ENCODE peak calls at places on chromosome 9, in seven cellular contexts. Y, J, Q, O, V, H and T are unnamed samples.

GRCh38 chr9:6973762-6974161 is 216.0 kb downstream of the KDM4C start:
- DNase-seq in Y (no peak), J (no peak), Q (no peak), O (no peak), V (no peak), H (peak; percentile 51), T (no peak)

GRCh38 chr9:85716031-85716877 is 25.5 kb downstream of the AGTPBP1 start:
- DNase-seq in Y (peak; percentile 53), J (peak; percentile 78), Q (no peak), O (no peak), V (no peak), H (no peak), T (no peak)

GRCh38 chr9:134723037-134723436 is 81.4 kb downstream of the COL5A1 start:
- DNase-seq in Y (no peak), J (no peak), Q (no peak), O (no peak), V (no peak), H (no peak), T (no peak)

GRCh38 chr9:87445646-87446045 is 52.0 kb upstream of the DAPK1 start:
- DNase-seq in Y (peak; percentile 76), J (peak; percentile 76), Q (no peak), O (peak; percentile 53), V (peak; percentile 43), H (no peak), T (peak; percentile 55)

GRCh38 chr9:134418986-134419683 is 92.9 kb downstream of the RXRA start:
- DNase-seq in Y (no peak), J (no peak), Q (no peak), O (no peak), V (no peak), H (no peak), T (no peak)

GRCh38 chr9:4366649-4367330 is 66.9 kb upstream of the GLIS3 start:
- DNase-seq in Y (peak; percentile 78), J (peak; percentile 78), Q (peak; percentile 33), O (peak; percentile 74), V (peak; percentile 32), H (peak; percentile 39), T (peak; percentile 64)

GRCh38 chr9:81693639-81694378 is 4.5 kb upstream of the TLE1 start:
- DNase-seq in Y (no peak), J (no peak), Q (no peak), O (no peak), V (no peak), H (no peak), T (no peak)

GRCh38 chr9:132585954-132586829 is 3.8 kb downstream of the BARHL1 start:
- DNase-seq in Y (no peak), J (peak; percentile 55), Q (no peak), O (no peak), V (no peak), H (no peak), T (peak; percentile 65)

GRCh38 chr9:89924611-89925010 is 319.8 kb downstream of the GADD45G start:
- DNase-seq in Y (no peak), J (no peak), Q (no peak), O (no peak), V (no peak), H (no peak), T (no peak)

GRCh38 chr9:133235549-133236222 is 26.6 kb upstream of the OBP2B start:
- DNase-seq in Y (no peak), J (no peak), Q (no peak), O (no peak), V (no peak), H (no peak), T (no peak)

GRCh38 chr9:99903393-99903792 is 3.1 kb upstream of the STX17 start:
- DNase-seq in Y (no peak), J (no peak), Q (no peak), O (no peak), V (no peak), H (no peak), T (no peak)

GRCh38 chr9:120925535-120926396 is 830 bp downstream of the TRAF1 start:
- DNase-seq in Y (no peak), J (no peak), Q (no peak), O (peak; percentile 69), V (no peak), H (peak; percentile 93), T (no peak)

GRCh38 chr9:93117924-93118862 is 15.9 kb downstream of the NINJ1 start:
- DNase-seq in Y (no peak), J (no peak), Q (no peak), O (no peak), V (no peak), H (no peak), T (no peak)
- H3K4me2 ChIP-seq in Y (no peak overlapping the region), J (no peak overlapping the region), Q (no peak overlapping the region), O (no peak overlapping the region), V (no peak overlapping the region), H (no peak overlapping the region), T (no peak overlapping the region)

GRCh38 chr9:25678846-25679360 is 659 bp upstream of the TUSC1 start:
- DNase-seq in Y (no peak), J (no peak), Q (no peak), O (no peak), V (no peak), H (peak; percentile 25), T (no peak)
- H3K4me2 ChIP-seq in Y (peak overlapping the region; percentile 11), J (peak overlapping the region; percentile 82), Q (peak overlapping the region; percentile 73), O (peak overlapping the region; percentile 92), V (no peak overlapping the region), H (peak overlapping the region; percentile 76), T (no peak overlapping the region)

DNA sequence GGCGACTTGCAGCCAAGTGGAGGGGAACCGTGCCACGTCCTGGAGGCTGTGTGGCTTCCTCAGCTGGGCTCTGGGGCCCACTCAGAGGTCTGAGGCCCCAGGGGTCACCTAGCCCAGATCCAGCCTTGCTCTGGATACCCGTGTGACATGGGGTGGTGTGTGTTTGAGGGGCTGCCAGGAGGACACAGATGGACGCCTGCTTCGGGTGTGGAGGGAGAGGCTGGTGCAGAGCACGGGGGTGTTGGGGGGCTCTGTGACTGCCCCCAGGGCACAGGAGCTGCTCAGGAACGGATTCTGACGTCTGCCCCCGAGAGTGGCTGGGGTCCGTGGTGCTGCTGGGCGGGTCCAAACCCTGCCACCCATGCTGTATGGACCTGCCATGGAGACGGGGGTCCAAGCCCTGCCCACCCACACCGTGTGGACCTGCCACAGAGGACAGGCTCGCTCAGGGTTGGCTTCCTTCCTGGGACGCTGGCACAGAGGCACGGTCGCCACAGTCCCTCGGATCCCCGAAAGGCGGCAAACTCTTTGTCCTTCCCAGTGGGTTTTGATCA is 10.5 kb downstream of the INPP5E start:
- DNase-seq in Y (no peak), J (no peak), Q (no peak), O (no peak), V (no peak), H (no peak), T (no peak)
- H3K4me2 ChIP-seq in Y (no peak overlapping the region), J (no peak overlapping the region), Q (no peak overlapping the region), O (no peak overlapping the region), V (no peak overlapping the region), H (no peak overlapping the region), T (no peak overlapping the region)

DNA sequence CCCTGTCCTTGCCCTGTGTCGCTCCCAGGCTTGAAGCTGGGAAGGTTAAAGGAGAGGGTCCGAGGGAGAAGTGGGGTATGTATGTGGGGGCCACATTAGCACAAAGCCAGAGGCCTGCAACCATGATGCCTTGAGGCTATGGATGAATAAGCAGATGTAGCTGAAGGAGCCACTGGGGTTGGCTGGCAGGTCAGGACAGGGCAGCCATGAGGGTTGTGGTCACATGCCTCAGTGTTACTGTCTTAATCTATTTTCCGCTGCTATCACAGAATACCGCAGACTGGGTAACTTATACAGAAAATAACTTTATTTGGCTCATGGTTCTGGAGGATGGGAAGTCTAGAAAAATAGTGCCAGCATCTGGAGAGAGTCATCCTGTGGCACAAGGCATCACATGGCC is 9.2 kb upstream of the GRHPR start:
- DNase-seq in Y (no peak), J (no peak), Q (no peak), O (no peak), V (no peak), H (peak; percentile 52), T (no peak)
- H3K4me2 ChIP-seq in Y (no peak overlapping the region), J (no peak overlapping the region), Q (no peak overlapping the region), O (no peak overlapping the region), V (no peak overlapping the region), H (peak overlapping the region; percentile 37), T (no peak overlapping the region)

DNA sequence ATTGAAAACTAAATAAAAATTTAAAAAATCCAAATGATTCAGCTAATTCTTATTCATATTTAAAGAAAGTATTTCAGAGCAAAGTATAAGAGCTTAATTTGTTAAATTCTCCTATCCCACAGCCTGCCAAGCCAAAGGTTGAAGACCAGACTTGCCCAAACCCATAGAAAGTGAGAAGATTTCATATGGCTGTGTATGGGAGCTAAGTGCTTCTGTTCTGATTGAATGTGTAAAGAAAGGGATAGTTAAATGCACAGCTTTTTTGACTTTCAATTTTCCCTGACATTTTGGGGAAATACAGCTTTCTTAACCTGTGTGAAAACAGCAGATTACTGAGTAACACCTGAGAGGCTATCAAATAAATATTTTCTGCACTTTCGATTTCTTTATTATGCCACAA is 125.0 kb upstream of the MTAP start:
- DNase-seq in Y (no peak), J (no peak), Q (no peak), O (no peak), V (no peak), H (no peak), T (no peak)
- H3K4me2 ChIP-seq in Y (no peak overlapping the region), J (no peak overlapping the region), Q (no peak overlapping the region), O (peak overlapping the region; percentile 82), V (peak overlapping the region; percentile 31), H (peak overlapping the region; percentile 76), T (no peak overlapping the region)

GRCh38 chr9:130292104-130292503 is 26.5 kb downstream of the HMCN2 start:
- DNase-seq in Y (no peak), J (no peak), Q (no peak), O (no peak), V (no peak), H (no peak), T (no peak)

GRCh38 chr9:130295431-130295830 is 29.9 kb downstream of the HMCN2 start:
- DNase-seq in Y (no peak), J (no peak), Q (no peak), O (no peak), V (no peak), H (no peak), T (no peak)

GRCh38 chr9:130296783-130297055 is 31.2 kb downstream of the HMCN2 start:
- DNase-seq in Y (no peak), J (no peak), Q (no peak), O (no peak), V (no peak), H (no peak), T (no peak)

GRCh38 chr9:130295945-130296782 is 30.6 kb downstream of the HMCN2 start:
- DNase-seq in Y (no peak), J (no peak), Q (no peak), O (no peak), V (no peak), H (no peak), T (no peak)

DNA sequence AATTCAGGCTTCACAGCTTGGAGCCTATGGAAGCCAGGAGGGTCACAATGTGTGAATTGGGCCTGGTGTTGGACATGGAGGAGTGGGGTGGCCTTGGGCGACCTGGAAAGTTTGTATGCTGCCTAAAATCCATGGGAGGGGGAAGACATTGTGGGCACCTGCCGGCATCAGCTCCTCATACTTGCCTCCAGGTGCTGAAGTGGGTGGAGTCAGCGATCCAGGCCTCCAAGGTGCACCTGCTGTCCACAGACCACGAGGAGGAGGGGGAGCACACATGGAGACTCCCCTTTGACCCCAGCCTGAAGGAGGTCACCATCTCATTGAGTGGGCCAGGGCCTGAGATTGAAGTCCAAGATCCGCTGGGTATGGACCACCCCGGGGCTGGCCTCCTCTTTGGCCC is 29.1 kb downstream of the HMCN2 start:
- DNase-seq in Y (no peak), J (no peak), Q (no peak), O (no peak), V (no peak), H (no peak), T (no peak)
- H3K4me2 ChIP-seq in Y (no peak overlapping the region), J (no peak overlapping the region), Q (no peak overlapping the region), O (no peak overlapping the region), V (no peak overlapping the region), H (no peak overlapping the region), T (no peak overlapping the region)

GRCh38 chr9:116002624-116003023 is 151.0 kb upstream of the PAPPA start:
- DNase-seq in Y (no peak), J (no peak), Q (no peak), O (peak; percentile 67), V (no peak), H (peak; percentile 83), T (no peak)
- H3K4me2 ChIP-seq in Y (no peak overlapping the region), J (no peak overlapping the region), Q (no peak overlapping the region), O (peak overlapping the region; percentile 35), V (peak overlapping the region; percentile 24), H (peak overlapping the region; percentile 15), T (no peak overlapping the region)